ENCODE peak calls at places on chromosomes 3 and 15, in seven cellular contexts. One of them, this sample, is unnamed.
A peak's percentile ranks its signal among the peaks of the same experiment; 100 is the strongest.

GRCh38 chr3:127803619-127804018 is 18.7 kb downstream of the MGLL start:
- DNase-seq in adrenal gland: peak; percentile 45
- DNase-seq in thoracic aorta: no peak
- DNase-seq in fibroblast of lung: peak; percentile 85
- DNase-seq in hepatocyte: no peak
- DNase-seq in brain microvascular endothelial cell: peak; percentile 83
- DNase-seq in PC-3: peak; percentile 91
- DNase-seq in this sample: no peak

GRCh38 chr3:172673210-172673679 is 37.6 kb downstream of the NCEH1 start:
- DNase-seq in adrenal gland: peak; percentile 67
- DNase-seq in thoracic aorta: no peak
- DNase-seq in fibroblast of lung: peak; percentile 78
- DNase-seq in hepatocyte: peak; percentile 71
- DNase-seq in brain microvascular endothelial cell: peak; percentile 78
- DNase-seq in PC-3: peak; percentile 93
- DNase-seq in this sample: peak; percentile 26

GRCh38 chr3:69090021-69090420 is 5.3 kb downstream of the ARL6IP5 start:
- DNase-seq in adrenal gland: no peak
- DNase-seq in thoracic aorta: no peak
- DNase-seq in fibroblast of lung: peak; percentile 91
- DNase-seq in hepatocyte: no peak
- DNase-seq in brain microvascular endothelial cell: peak; percentile 47
- DNase-seq in PC-3: peak; percentile 54
- DNase-seq in this sample: no peak

GRCh38 chr3:132464066-132464465 is 46.8 kb downstream of the DNAJC13 start:
- DNase-seq in adrenal gland: no peak
- DNase-seq in thoracic aorta: no peak
- DNase-seq in fibroblast of lung: peak; percentile 75
- DNase-seq in hepatocyte: no peak
- DNase-seq in brain microvascular endothelial cell: peak; percentile 4
- DNase-seq in PC-3: peak; percentile 9
- DNase-seq in this sample: no peak

GRCh38 chr15:76235186-76235826 is 76.0 kb downstream of the ETFA start:
- DNase-seq in adrenal gland: no peak
- DNase-seq in thoracic aorta: no peak
- DNase-seq in fibroblast of lung: peak; percentile 60
- DNase-seq in hepatocyte: peak; percentile 34
- DNase-seq in brain microvascular endothelial cell: no peak
- DNase-seq in PC-3: peak; percentile 73
- DNase-seq in this sample: no peak

GRCh38 chr15:47885921-47886320 is 168.6 kb downstream of the SEMA6D start:
- DNase-seq in adrenal gland: no peak
- DNase-seq in thoracic aorta: no peak
- DNase-seq in fibroblast of lung: peak; percentile 79
- DNase-seq in hepatocyte: no peak
- DNase-seq in brain microvascular endothelial cell: peak; percentile 40
- DNase-seq in PC-3: peak; percentile 82
- DNase-seq in this sample: no peak

GRCh38 chr3:130991126-130991525 is 35.5 kb downstream of the ASTE1 start:
- DNase-seq in adrenal gland: no peak
- DNase-seq in thoracic aorta: no peak
- DNase-seq in fibroblast of lung: no peak
- DNase-seq in hepatocyte: no peak
- DNase-seq in brain microvascular endothelial cell: no peak
- DNase-seq in PC-3: no peak
- DNase-seq in this sample: no peak

GRCh38 chr15:55552461-55552860 is 35.7 kb downstream of the PYGO1 start:
- DNase-seq in adrenal gland: no peak
- DNase-seq in thoracic aorta: no peak
- DNase-seq in fibroblast of lung: no peak
- DNase-seq in hepatocyte: no peak
- DNase-seq in brain microvascular endothelial cell: no peak
- DNase-seq in PC-3: no peak
- DNase-seq in this sample: no peak

GRCh38 chr3:64399205-64399800 is 174.0 kb upstream of the PRICKLE2 start:
- DNase-seq in adrenal gland: peak; percentile 20
- DNase-seq in thoracic aorta: no peak
- DNase-seq in fibroblast of lung: peak; percentile 77
- DNase-seq in hepatocyte: peak; percentile 75
- DNase-seq in brain microvascular endothelial cell: peak; percentile 60
- DNase-seq in PC-3: peak; percentile 62
- DNase-seq in this sample: peak; percentile 28

GRCh38 chr15:62618432-62618831 is 424.1 kb upstream of the TPM1 start:
- DNase-seq in adrenal gland: no peak
- DNase-seq in thoracic aorta: no peak
- DNase-seq in fibroblast of lung: peak; percentile 61
- DNase-seq in hepatocyte: peak; percentile 41
- DNase-seq in brain microvascular endothelial cell: peak; percentile 65
- DNase-seq in PC-3: peak; percentile 81
- DNase-seq in this sample: no peak

GRCh38 chr3:55521086-55522060 is 34.3 kb upstream of the WNT5A start:
- DNase-seq in adrenal gland: no peak
- DNase-seq in thoracic aorta: no peak
- DNase-seq in fibroblast of lung: peak; percentile 52
- DNase-seq in hepatocyte: no peak
- DNase-seq in brain microvascular endothelial cell: no peak
- DNase-seq in PC-3: no peak
- DNase-seq in this sample: no peak

GRCh38 chr15:80788536-80788935 is 9.4 kb downstream of the CEMIP start:
- DNase-seq in adrenal gland: no peak
- DNase-seq in thoracic aorta: no peak
- DNase-seq in fibroblast of lung: peak; percentile 15
- DNase-seq in hepatocyte: no peak
- DNase-seq in brain microvascular endothelial cell: no peak
- DNase-seq in PC-3: no peak
- DNase-seq in this sample: no peak

GRCh38 chr3:23071306-23071705 is 131.8 kb upstream of the UBE2E2 start:
- DNase-seq in adrenal gland: no peak
- DNase-seq in thoracic aorta: no peak
- DNase-seq in fibroblast of lung: no peak
- DNase-seq in hepatocyte: no peak
- DNase-seq in brain microvascular endothelial cell: no peak
- DNase-seq in PC-3: no peak
- DNase-seq in this sample: no peak

GRCh38 chr3:113264249-113264648 is 52.9 kb downstream of the BOC start:
- DNase-seq in adrenal gland: no peak
- DNase-seq in thoracic aorta: no peak
- DNase-seq in fibroblast of lung: no peak
- DNase-seq in hepatocyte: no peak
- DNase-seq in brain microvascular endothelial cell: no peak
- DNase-seq in PC-3: no peak
- DNase-seq in this sample: no peak

GRCh38 chr3:149992416-149993058 is 21.8 kb upstream of the PFN2 start:
- DNase-seq in adrenal gland: no peak
- DNase-seq in thoracic aorta: no peak
- DNase-seq in fibroblast of lung: no peak
- DNase-seq in hepatocyte: no peak
- DNase-seq in brain microvascular endothelial cell: no peak
- DNase-seq in PC-3: no peak
- DNase-seq in this sample: no peak

GRCh38 chr3:108603689-108604088 is 14.2 kb downstream of the DZIP3 start:
- DNase-seq in adrenal gland: no peak
- DNase-seq in thoracic aorta: no peak
- DNase-seq in fibroblast of lung: no peak
- DNase-seq in hepatocyte: no peak
- DNase-seq in brain microvascular endothelial cell: no peak
- DNase-seq in PC-3: peak; percentile 44
- DNase-seq in this sample: no peak

GRCh38 chr3:84963137-84963536 is 4.3 kb downstream of the CADM2 start:
- DNase-seq in adrenal gland: no peak
- DNase-seq in thoracic aorta: no peak
- DNase-seq in fibroblast of lung: no peak
- DNase-seq in hepatocyte: no peak
- DNase-seq in brain microvascular endothelial cell: no peak
- DNase-seq in PC-3: no peak
- DNase-seq in this sample: no peak

GRCh38 chr15:70142072-70142321 is 44.3 kb upstream of the TLE3 start:
- DNase-seq in adrenal gland: no peak
- DNase-seq in thoracic aorta: no peak
- DNase-seq in fibroblast of lung: no peak
- DNase-seq in hepatocyte: no peak
- DNase-seq in brain microvascular endothelial cell: no peak
- DNase-seq in PC-3: no peak
- DNase-seq in this sample: no peak

GRCh38 chr15:58212909-58213526 is 74.8 kb downstream of the AQP9 start:
- DNase-seq in adrenal gland: peak; percentile 81
- DNase-seq in thoracic aorta: no peak
- DNase-seq in fibroblast of lung: peak; percentile 58
- DNase-seq in hepatocyte: peak; percentile 61
- DNase-seq in brain microvascular endothelial cell: peak; percentile 39
- DNase-seq in PC-3: peak; percentile 34
- DNase-seq in this sample: no peak

GRCh38 chr3:17686613-17687012 is 55.8 kb downstream of the TBC1D5 start:
- DNase-seq in adrenal gland: no peak
- DNase-seq in thoracic aorta: no peak
- DNase-seq in fibroblast of lung: peak; percentile 15
- DNase-seq in hepatocyte: no peak
- DNase-seq in brain microvascular endothelial cell: no peak
- DNase-seq in PC-3: peak; percentile 46
- DNase-seq in this sample: no peak

GRCh38 chr3:111215481-111215880 is 143.9 kb downstream of the NECTIN3 start:
- DNase-seq in adrenal gland: no peak
- DNase-seq in thoracic aorta: no peak
- DNase-seq in fibroblast of lung: no peak
- DNase-seq in hepatocyte: no peak
- DNase-seq in brain microvascular endothelial cell: no peak
- DNase-seq in PC-3: no peak
- DNase-seq in this sample: no peak

GRCh38 chr3:117706731-117707130 is 997.2 kb downstream of the TUSC7 start:
- DNase-seq in adrenal gland: no peak
- DNase-seq in thoracic aorta: no peak
- DNase-seq in fibroblast of lung: no peak
- DNase-seq in hepatocyte: no peak
- DNase-seq in brain microvascular endothelial cell: no peak
- DNase-seq in PC-3: no peak
- DNase-seq in this sample: no peak

GRCh38 chr3:113867506-113867905 is 28.9 kb downstream of the GRAMD1C start:
- DNase-seq in adrenal gland: no peak
- DNase-seq in thoracic aorta: no peak
- DNase-seq in fibroblast of lung: no peak
- DNase-seq in hepatocyte: no peak
- DNase-seq in brain microvascular endothelial cell: peak; percentile 9
- DNase-seq in PC-3: peak; percentile 94
- DNase-seq in this sample: no peak

GRCh38 chr3:49283997-49284396 is 7.0 kb upstream of the C3orf62 start:
- DNase-seq in adrenal gland: no peak
- DNase-seq in thoracic aorta: no peak
- DNase-seq in fibroblast of lung: no peak
- DNase-seq in hepatocyte: no peak
- DNase-seq in brain microvascular endothelial cell: no peak
- DNase-seq in PC-3: no peak
- DNase-seq in this sample: no peak
- H3K36me3 ChIP-seq in adrenal gland: no peaks in the 10 kb centered on the region
- H3K36me3 ChIP-seq in thoracic aorta: peaks cover 54% of the 10 kb centered on the region
- H3K36me3 ChIP-seq in fibroblast of lung: peaks cover 25% of the 10 kb centered on the region
- H3K36me3 ChIP-seq in hepatocyte: no peaks in the 10 kb centered on the region
- H3K36me3 ChIP-seq in brain microvascular endothelial cell: peaks cover 71% of the 10 kb centered on the region
- H3K36me3 ChIP-seq in PC-3: peaks cover 37% of the 10 kb centered on the region
- H3K36me3 ChIP-seq in this sample: no peaks in the 10 kb centered on the region

GRCh38 chr3:15731024-15731423 is 66.8 kb downstream of the ANKRD28 start:
- DNase-seq in adrenal gland: no peak
- DNase-seq in thoracic aorta: no peak
- DNase-seq in fibroblast of lung: no peak
- DNase-seq in hepatocyte: no peak
- DNase-seq in brain microvascular endothelial cell: no peak
- DNase-seq in PC-3: no peak
- DNase-seq in this sample: no peak
- H3K36me3 ChIP-seq in adrenal gland: no peaks in the 10 kb centered on the region
- H3K36me3 ChIP-seq in thoracic aorta: peaks cover 11% of the 10 kb centered on the region
- H3K36me3 ChIP-seq in fibroblast of lung: peaks cover 8% of the 10 kb centered on the region
- H3K36me3 ChIP-seq in hepatocyte: no peaks in the 10 kb centered on the region
- H3K36me3 ChIP-seq in brain microvascular endothelial cell: peaks cover 32% of the 10 kb centered on the region
- H3K36me3 ChIP-seq in PC-3: peaks cover 15% of the 10 kb centered on the region
- H3K36me3 ChIP-seq in this sample: no peaks in the 10 kb centered on the region

GRCh38 chr3:136330900-136331299 is 80.8 kb downstream of the PCCB start:
- DNase-seq in adrenal gland: no peak
- DNase-seq in thoracic aorta: no peak
- DNase-seq in fibroblast of lung: no peak
- DNase-seq in hepatocyte: no peak
- DNase-seq in brain microvascular endothelial cell: no peak
- DNase-seq in PC-3: no peak
- DNase-seq in this sample: no peak
- H3K36me3 ChIP-seq in adrenal gland: no peaks in the 10 kb centered on the region
- H3K36me3 ChIP-seq in thoracic aorta: peaks cover 21% of the 10 kb centered on the region
- H3K36me3 ChIP-seq in fibroblast of lung: peaks cover 8% of the 10 kb centered on the region
- H3K36me3 ChIP-seq in hepatocyte: no peaks in the 10 kb centered on the region
- H3K36me3 ChIP-seq in brain microvascular endothelial cell: peaks cover 9% of the 10 kb centered on the region
- H3K36me3 ChIP-seq in PC-3: no peaks in the 10 kb centered on the region
- H3K36me3 ChIP-seq in this sample: no peaks in the 10 kb centered on the region

GRCh38 chr3:13200951-13201350 is 127.7 kb upstream of the IQSEC1 start:
- DNase-seq in adrenal gland: no peak
- DNase-seq in thoracic aorta: no peak
- DNase-seq in fibroblast of lung: no peak
- DNase-seq in hepatocyte: no peak
- DNase-seq in brain microvascular endothelial cell: no peak
- DNase-seq in PC-3: no peak
- DNase-seq in this sample: no peak
- H3K36me3 ChIP-seq in adrenal gland: no peaks in the 10 kb centered on the region
- H3K36me3 ChIP-seq in thoracic aorta: no peaks in the 10 kb centered on the region
- H3K36me3 ChIP-seq in fibroblast of lung: no peaks in the 10 kb centered on the region
- H3K36me3 ChIP-seq in hepatocyte: no peaks in the 10 kb centered on the region
- H3K36me3 ChIP-seq in brain microvascular endothelial cell: no peaks in the 10 kb centered on the region
- H3K36me3 ChIP-seq in PC-3: no peaks in the 10 kb centered on the region
- H3K36me3 ChIP-seq in this sample: no peaks in the 10 kb centered on the region

GRCh38 chr3:125461896-125462295 is 58.1 kb downstream of the SNX4 start:
- DNase-seq in adrenal gland: no peak
- DNase-seq in thoracic aorta: no peak
- DNase-seq in fibroblast of lung: no peak
- DNase-seq in hepatocyte: no peak
- DNase-seq in brain microvascular endothelial cell: no peak
- DNase-seq in PC-3: no peak
- DNase-seq in this sample: no peak
- H3K36me3 ChIP-seq in adrenal gland: no peaks in the 10 kb centered on the region
- H3K36me3 ChIP-seq in thoracic aorta: peaks cover 3% of the 10 kb centered on the region
- H3K36me3 ChIP-seq in fibroblast of lung: peaks cover 4% of the 10 kb centered on the region
- H3K36me3 ChIP-seq in hepatocyte: no peaks in the 10 kb centered on the region
- H3K36me3 ChIP-seq in brain microvascular endothelial cell: peaks cover 29% of the 10 kb centered on the region
- H3K36me3 ChIP-seq in PC-3: peaks cover 16% of the 10 kb centered on the region
- H3K36me3 ChIP-seq in this sample: no peaks in the 10 kb centered on the region